ENCODE peak calls at places on chromosomes 5 and 9, in six cellular contexts. One of them, this sample, is unnamed.

GRCh38 chr5:465591-466403 is 22.8 kb downstream of the EXOC3 start:
- DNase-seq in lower lobe of right lung: no peak
- DNase-seq in stimulated activated CD4-positive, alpha-beta T cell treated with anti-CD3 and anti-CD28 coated beads, TNF-alpha, amount 100 ng/mL, for 4 hours: no peak
- DNase-seq in fibroblast of lung: no peak
- DNase-seq in activated CD4-positive, CD25-positive, alpha-beta regulatory T cell treated with anti-CD3 and anti-CD28 coated beads, Interleukin-2, amount 50 U/mL, for 72 hours: peak; percentile 28
- DNase-seq in GM23248: no peak
- DNase-seq in this sample: no peak

GRCh38 chr9:99296375-99296951 is 74.4 kb downstream of the SEC61B start:
- DNase-seq in stimulated activated CD4-positive, alpha-beta T cell treated with anti-CD3 and anti-CD28 coated beads, TNF-alpha, amount 100 ng/mL, for 4 hours: peak; percentile 17
- DNase-seq in fibroblast of lung: peak; percentile 21
- DNase-seq in GM23248: peak; percentile 21
- DNase-seq in lower lobe of right lung: no peak
- DNase-seq in activated CD4-positive, CD25-positive, alpha-beta regulatory T cell treated with anti-CD3 and anti-CD28 coated beads, Interleukin-2, amount 50 U/mL, for 72 hours: peak; percentile 35
- DNase-seq in this sample: no peak

GRCh38 chr9:125439434-125440272 is 178.0 kb downstream of the GAPVD1 start:
- DNase-seq in fibroblast of lung: no peak
- DNase-seq in activated CD4-positive, CD25-positive, alpha-beta regulatory T cell treated with anti-CD3 and anti-CD28 coated beads, Interleukin-2, amount 50 U/mL, for 72 hours: no peak
- DNase-seq in GM23248: no peak
- DNase-seq in stimulated activated CD4-positive, alpha-beta T cell treated with anti-CD3 and anti-CD28 coated beads, TNF-alpha, amount 100 ng/mL, for 4 hours: no peak
- DNase-seq in lower lobe of right lung: no peak
- DNase-seq in this sample: no peak

GRCh38 chr9:130845901-130846381 is 10.9 kb downstream of the ABL1 start:
- DNase-seq in GM23248: peak; percentile 81
- DNase-seq in fibroblast of lung: peak; percentile 92
- DNase-seq in stimulated activated CD4-positive, alpha-beta T cell treated with anti-CD3 and anti-CD28 coated beads, TNF-alpha, amount 100 ng/mL, for 4 hours: no peak
- DNase-seq in activated CD4-positive, CD25-positive, alpha-beta regulatory T cell treated with anti-CD3 and anti-CD28 coated beads, Interleukin-2, amount 50 U/mL, for 72 hours: no peak
- DNase-seq in lower lobe of right lung: no peak
- DNase-seq in this sample: no peak

GRCh38 chr5:38536968-38537367 is 19.5 kb downstream of the LIFR start:
- DNase-seq in activated CD4-positive, CD25-positive, alpha-beta regulatory T cell treated with anti-CD3 and anti-CD28 coated beads, Interleukin-2, amount 50 U/mL, for 72 hours: no peak
- DNase-seq in GM23248: no peak
- DNase-seq in fibroblast of lung: no peak
- DNase-seq in lower lobe of right lung: no peak
- DNase-seq in stimulated activated CD4-positive, alpha-beta T cell treated with anti-CD3 and anti-CD28 coated beads, TNF-alpha, amount 100 ng/mL, for 4 hours: no peak
- DNase-seq in this sample: no peak

GRCh38 chr9:133386338-133386737 is 10.2 kb downstream of the STKLD1 start:
- DNase-seq in fibroblast of lung: no peak
- DNase-seq in lower lobe of right lung: no peak
- DNase-seq in stimulated activated CD4-positive, alpha-beta T cell treated with anti-CD3 and anti-CD28 coated beads, TNF-alpha, amount 100 ng/mL, for 4 hours: no peak
- DNase-seq in activated CD4-positive, CD25-positive, alpha-beta regulatory T cell treated with anti-CD3 and anti-CD28 coated beads, Interleukin-2, amount 50 U/mL, for 72 hours: no peak
- DNase-seq in GM23248: no peak
- DNase-seq in this sample: no peak

GRCh38 chr5:92795633-92796032 is 785.4 kb downstream of the NR2F1-AS1 start:
- DNase-seq in lower lobe of right lung: no peak
- DNase-seq in fibroblast of lung: no peak
- DNase-seq in activated CD4-positive, CD25-positive, alpha-beta regulatory T cell treated with anti-CD3 and anti-CD28 coated beads, Interleukin-2, amount 50 U/mL, for 72 hours: no peak
- DNase-seq in stimulated activated CD4-positive, alpha-beta T cell treated with anti-CD3 and anti-CD28 coated beads, TNF-alpha, amount 100 ng/mL, for 4 hours: no peak
- DNase-seq in GM23248: no peak
- DNase-seq in this sample: no peak

GRCh38 chr9:109012876-109013677 is at the start of gene CTNNAL1:
- DNase-seq in lower lobe of right lung: peak; percentile 95
- DNase-seq in activated CD4-positive, CD25-positive, alpha-beta regulatory T cell treated with anti-CD3 and anti-CD28 coated beads, Interleukin-2, amount 50 U/mL, for 72 hours: peak; percentile 87
- DNase-seq in fibroblast of lung: peak; percentile 85
- DNase-seq in stimulated activated CD4-positive, alpha-beta T cell treated with anti-CD3 and anti-CD28 coated beads, TNF-alpha, amount 100 ng/mL, for 4 hours: peak; percentile 73
- DNase-seq in GM23248: peak; percentile 94
- DNase-seq in this sample: peak; percentile 97

GRCh38 chr9:130058154-130058553 is 4.4 kb downstream of the GPR107 start:
- DNase-seq in activated CD4-positive, CD25-positive, alpha-beta regulatory T cell treated with anti-CD3 and anti-CD28 coated beads, Interleukin-2, amount 50 U/mL, for 72 hours: no peak
- DNase-seq in fibroblast of lung: no peak
- DNase-seq in GM23248: peak; percentile 38
- DNase-seq in lower lobe of right lung: no peak
- DNase-seq in stimulated activated CD4-positive, alpha-beta T cell treated with anti-CD3 and anti-CD28 coated beads, TNF-alpha, amount 100 ng/mL, for 4 hours: no peak
- DNase-seq in this sample: no peak

GRCh38 chr5:135386886-135387628 is 12.0 kb downstream of the MACROH2A1 start:
- DNase-seq in lower lobe of right lung: peak; percentile 61
- DNase-seq in GM23248: peak; percentile 98
- DNase-seq in stimulated activated CD4-positive, alpha-beta T cell treated with anti-CD3 and anti-CD28 coated beads, TNF-alpha, amount 100 ng/mL, for 4 hours: no peak
- DNase-seq in activated CD4-positive, CD25-positive, alpha-beta regulatory T cell treated with anti-CD3 and anti-CD28 coated beads, Interleukin-2, amount 50 U/mL, for 72 hours: no peak
- DNase-seq in fibroblast of lung: peak; percentile 95
- DNase-seq in this sample: peak; percentile 82

GRCh38 chr5:173641171-173641570 is 24.7 kb upstream of the BOD1 start:
- DNase-seq in GM23248: no peak
- DNase-seq in activated CD4-positive, CD25-positive, alpha-beta regulatory T cell treated with anti-CD3 and anti-CD28 coated beads, Interleukin-2, amount 50 U/mL, for 72 hours: no peak
- DNase-seq in fibroblast of lung: no peak
- DNase-seq in stimulated activated CD4-positive, alpha-beta T cell treated with anti-CD3 and anti-CD28 coated beads, TNF-alpha, amount 100 ng/mL, for 4 hours: no peak
- DNase-seq in lower lobe of right lung: no peak
- DNase-seq in this sample: no peak

GRCh38 chr5:33316773-33317172 is 124.0 kb upstream of the TARS1 start:
- DNase-seq in stimulated activated CD4-positive, alpha-beta T cell treated with anti-CD3 and anti-CD28 coated beads, TNF-alpha, amount 100 ng/mL, for 4 hours: no peak
- DNase-seq in fibroblast of lung: peak; percentile 39
- DNase-seq in activated CD4-positive, CD25-positive, alpha-beta regulatory T cell treated with anti-CD3 and anti-CD28 coated beads, Interleukin-2, amount 50 U/mL, for 72 hours: no peak
- DNase-seq in lower lobe of right lung: no peak
- DNase-seq in GM23248: peak; percentile 65
- DNase-seq in this sample: no peak

GRCh38 chr9:134187110-134187531 is 22.8 kb upstream of the RNU6ATAC start:
- DNase-seq in GM23248: no peak
- DNase-seq in lower lobe of right lung: peak; percentile 61
- DNase-seq in stimulated activated CD4-positive, alpha-beta T cell treated with anti-CD3 and anti-CD28 coated beads, TNF-alpha, amount 100 ng/mL, for 4 hours: no peak
- DNase-seq in activated CD4-positive, CD25-positive, alpha-beta regulatory T cell treated with anti-CD3 and anti-CD28 coated beads, Interleukin-2, amount 50 U/mL, for 72 hours: no peak
- DNase-seq in fibroblast of lung: no peak
- DNase-seq in this sample: no peak

GRCh38 chr9:8845376-8845775 is 1045.8 kb upstream of the DMAC1 start:
- DNase-seq in stimulated activated CD4-positive, alpha-beta T cell treated with anti-CD3 and anti-CD28 coated beads, TNF-alpha, amount 100 ng/mL, for 4 hours: no peak
- DNase-seq in fibroblast of lung: no peak
- DNase-seq in activated CD4-positive, CD25-positive, alpha-beta regulatory T cell treated with anti-CD3 and anti-CD28 coated beads, Interleukin-2, amount 50 U/mL, for 72 hours: no peak
- DNase-seq in GM23248: no peak
- DNase-seq in lower lobe of right lung: no peak
- DNase-seq in this sample: no peak

GRCh38 chr5:16578474-16578883 is 38.3 kb downstream of the RETREG1 start:
- DNase-seq in stimulated activated CD4-positive, alpha-beta T cell treated with anti-CD3 and anti-CD28 coated beads, TNF-alpha, amount 100 ng/mL, for 4 hours: no peak
- DNase-seq in activated CD4-positive, CD25-positive, alpha-beta regulatory T cell treated with anti-CD3 and anti-CD28 coated beads, Interleukin-2, amount 50 U/mL, for 72 hours: no peak
- DNase-seq in lower lobe of right lung: no peak
- DNase-seq in GM23248: no peak
- DNase-seq in fibroblast of lung: no peak
- DNase-seq in this sample: no peak

GRCh38 chr5:150469718-150470470 is 20.4 kb upstream of the RPS14 start:
- DNase-seq in stimulated activated CD4-positive, alpha-beta T cell treated with anti-CD3 and anti-CD28 coated beads, TNF-alpha, amount 100 ng/mL, for 4 hours: no peak
- DNase-seq in fibroblast of lung: peak; percentile 93
- DNase-seq in GM23248: peak; percentile 98
- DNase-seq in lower lobe of right lung: no peak
- DNase-seq in activated CD4-positive, CD25-positive, alpha-beta regulatory T cell treated with anti-CD3 and anti-CD28 coated beads, Interleukin-2, amount 50 U/mL, for 72 hours: no peak
- DNase-seq in this sample: no peak

GRCh38 chr5:141634162-141634561 is 2.5 kb downstream of the HDAC3 start:
- DNase-seq in stimulated activated CD4-positive, alpha-beta T cell treated with anti-CD3 and anti-CD28 coated beads, TNF-alpha, amount 100 ng/mL, for 4 hours: no peak
- DNase-seq in GM23248: no peak
- DNase-seq in lower lobe of right lung: no peak
- DNase-seq in fibroblast of lung: no peak
- DNase-seq in activated CD4-positive, CD25-positive, alpha-beta regulatory T cell treated with anti-CD3 and anti-CD28 coated beads, Interleukin-2, amount 50 U/mL, for 72 hours: no peak
- DNase-seq in this sample: no peak

GRCh38 chr9:101369286-101369685 is 15.5 kb downstream of the BAAT start:
- DNase-seq in lower lobe of right lung: no peak
- DNase-seq in stimulated activated CD4-positive, alpha-beta T cell treated with anti-CD3 and anti-CD28 coated beads, TNF-alpha, amount 100 ng/mL, for 4 hours: no peak
- DNase-seq in activated CD4-positive, CD25-positive, alpha-beta regulatory T cell treated with anti-CD3 and anti-CD28 coated beads, Interleukin-2, amount 50 U/mL, for 72 hours: no peak
- DNase-seq in fibroblast of lung: no peak
- DNase-seq in GM23248: peak; percentile 53
- DNase-seq in this sample: no peak

GRCh38 chr5:175597718-175598117 is 60.2 kb upstream of the HRH2 start:
- DNase-seq in fibroblast of lung: no peak
- DNase-seq in GM23248: no peak
- DNase-seq in activated CD4-positive, CD25-positive, alpha-beta regulatory T cell treated with anti-CD3 and anti-CD28 coated beads, Interleukin-2, amount 50 U/mL, for 72 hours: no peak
- DNase-seq in stimulated activated CD4-positive, alpha-beta T cell treated with anti-CD3 and anti-CD28 coated beads, TNF-alpha, amount 100 ng/mL, for 4 hours: no peak
- DNase-seq in lower lobe of right lung: no peak
- DNase-seq in this sample: no peak

GRCh38 chr9:99563364-99563763 is 258.3 kb upstream of the NR4A3 start:
- DNase-seq in fibroblast of lung: peak; percentile 2
- DNase-seq in GM23248: no peak
- DNase-seq in activated CD4-positive, CD25-positive, alpha-beta regulatory T cell treated with anti-CD3 and anti-CD28 coated beads, Interleukin-2, amount 50 U/mL, for 72 hours: no peak
- DNase-seq in stimulated activated CD4-positive, alpha-beta T cell treated with anti-CD3 and anti-CD28 coated beads, TNF-alpha, amount 100 ng/mL, for 4 hours: no peak
- DNase-seq in lower lobe of right lung: no peak
- DNase-seq in this sample: no peak

GRCh38 chr9:5688109-5688508 is 59.2 kb downstream of the RIC1 start:
- DNase-seq in lower lobe of right lung: no peak
- DNase-seq in activated CD4-positive, CD25-positive, alpha-beta regulatory T cell treated with anti-CD3 and anti-CD28 coated beads, Interleukin-2, amount 50 U/mL, for 72 hours: no peak
- DNase-seq in stimulated activated CD4-positive, alpha-beta T cell treated with anti-CD3 and anti-CD28 coated beads, TNF-alpha, amount 100 ng/mL, for 4 hours: no peak
- DNase-seq in GM23248: no peak
- DNase-seq in fibroblast of lung: peak; percentile 39
- DNase-seq in this sample: no peak

This sample was measured in colonic mucosa.